ENCODE peak calls at places on chromosomes 3 and 15, in five cellular contexts. H, N, R, G and C are unnamed samples.
A peak's percentile ranks its signal among the peaks of the same experiment; 100 is the strongest.

GRCh38 chr3:128800241-128801187 is 74.5 kb downstream of the RAB7A start:
- DNase-seq in H (no peak), N (no peak), R (no peak), G (no peak), C (no peak)

GRCh38 chr3:133838296-133838789 is 32.7 kb downstream of the SRPRB start:
- DNase-seq in H (no peak), N (no peak), R (no peak), G (no peak), C (no peak)

GRCh38 chr3:153768559-153769469 is 352.4 kb upstream of the ARHGEF26 start:
- DNase-seq in H (no peak), N (peak; percentile 70), R (peak; percentile 75), G (no peak), C (peak; percentile 20)

GRCh38 chr3:49158792-49159191 is 7.3 kb downstream of the CCDC71 start:
- DNase-seq in H (no peak), N (no peak), R (no peak), G (no peak), C (no peak)

GRCh38 chr3:52423214-52423613 is 21.7 kb downstream of the SEMA3G start:
- DNase-seq in H (peak; percentile 38), N (no peak), R (no peak), G (no peak), C (no peak)

GRCh38 chr3:14608298-14608697 is 43.3 kb upstream of the CCDC174 start:
- DNase-seq in H (peak; percentile 38), N (no peak), R (no peak), G (no peak), C (no peak)

GRCh38 chr3:182999767-183000166 is 19.4 kb upstream of the DCUN1D1 start:
- DNase-seq in H (no peak), N (no peak), R (no peak), G (no peak), C (no peak)

GRCh38 chr3:10344147-10344943 is 23.4 kb upstream of the SEC13 start:
- DNase-seq in H (no peak), N (peak; percentile 49), R (peak; percentile 59), G (peak; percentile 56), C (peak; percentile 53)

GRCh38 chr3:170741756-170742530 is 128.1 kb downstream of the RPL22L1 start:
- DNase-seq in H (no peak), N (peak; percentile 15), R (no peak), G (no peak), C (no peak)

GRCh38 chr15:61780278-61780677 is 280.0 kb downstream of the VPS13C start:
- DNase-seq in H (no peak), N (no peak), R (no peak), G (no peak), C (no peak)

GRCh38 chr15:92880796-92881569 is 19.1 kb upstream of the CHD2 start:
- DNase-seq in H (no peak), N (peak; percentile 36), R (peak; percentile 28), G (no peak), C (no peak)

GRCh38 chr3:186024210-186024609 is 84.7 kb downstream of the ETV5 start:
- DNase-seq in H (no peak), N (peak; percentile 53), R (peak; percentile 50), G (no peak), C (no peak)

GRCh38 chr15:74793135-74794028 is 11.5 kb downstream of the CSK start:
- DNase-seq in H (no peak), N (no peak), R (no peak), G (no peak), C (no peak)

GRCh38 chr3:63351159-63352007 is 73.3 kb downstream of the SYNPR start:
- DNase-seq in H (no peak), N (peak; percentile 80), R (peak; percentile 76), G (no peak), C (peak; percentile 24)

GRCh38 chr3:196498297-196498696 is 5.3 kb downstream of the RNF168 start:
- DNase-seq in H (no peak), N (no peak), R (no peak), G (no peak), C (no peak)

GRCh38 chr3:144942093-144942492 is 970.5 kb downstream of the DIPK2A start:
- DNase-seq in H (no peak), N (no peak), R (no peak), G (no peak), C (no peak)

GRCh38 chr15:37765809-37766208 is 168.6 kb upstream of the TMCO5A start:
- DNase-seq in H (no peak), N (peak; percentile 19), R (peak; percentile 5), G (no peak), C (no peak)

GRCh38 chr3:12658593-12659058 is 5.3 kb downstream of the RAF1 start:
- DNase-seq in H (no peak), N (peak; percentile 93), R (peak; percentile 84), G (no peak), C (no peak)

GRCh38 chr3:190014940-190015339 is 105.8 kb downstream of the P3H2 start:
- DNase-seq in H (no peak), N (no peak), R (no peak), G (no peak), C (no peak)

GRCh38 chr3:23071758-23072157 is 131.4 kb upstream of the UBE2E2 start:
- DNase-seq in H (no peak), N (no peak), R (no peak), G (no peak), C (no peak)

GRCh38 chr3:23071306-23071705 is 131.8 kb upstream of the UBE2E2 start:
- DNase-seq in H (no peak), N (no peak), R (no peak), G (no peak), C (no peak)

GRCh38 chr3:23072672-23073071 is 130.5 kb upstream of the UBE2E2 start:
- DNase-seq in H (no peak), N (no peak), R (no peak), G (no peak), C (no peak)

GRCh38 chr3:23075478-23075877 is 127.6 kb upstream of the UBE2E2 start:
- DNase-seq in H (no peak), N (peak; percentile 8), R (peak; percentile 67), G (no peak), C (no peak)

GRCh38 chr3:23073721-23074300 is 129.3 kb upstream of the UBE2E2 start:
- DNase-seq in H (no peak), N (no peak), R (no peak), G (no peak), C (no peak)
- H3K4me1 ChIP-seq in H (no peaks in the 10 kb centered on the region), N (no peaks in the 10 kb centered on the region), R (no peaks in the 10 kb centered on the region), G (peaks cover 7% of the 10 kb centered on the region), C (no peaks in the 10 kb centered on the region)

GRCh38 chr3:66531256-66531655 is 30.4 kb upstream of the LRIG1 start:
- DNase-seq in H (no peak), N (no peak), R (no peak), G (no peak), C (no peak)
- H3K4me3 ChIP-seq in H (no peak overlapping the region), N (no peak overlapping the region), R (no peak overlapping the region), G (no peak overlapping the region), C (no peak overlapping the region)

GRCh38 chr3:123429362-123430125 is 19.3 kb downstream of the ADCY5 start:
- DNase-seq in H (no peak), N (no peak), R (no peak), G (no peak), C (no peak)
- H3K4me1 ChIP-seq in H (peaks cover 64% of the 10 kb centered on the region), N (no peaks in the 10 kb centered on the region), R (no peaks in the 10 kb centered on the region), G (peaks cover 98% of the 10 kb centered on the region), C (no peaks in the 10 kb centered on the region)

GRCh38 chr15:83928878-83929418 is 275.0 kb downstream of the ADAMTSL3 start:
- DNase-seq in H (no peak), N (no peak), R (no peak), G (no peak), C (no peak)

GRCh38 chr15:83929619-83930018 is 275.7 kb downstream of the ADAMTSL3 start:
- DNase-seq in H (no peak), N (no peak), R (no peak), G (no peak), C (no peak)

GRCh38 chr15:83928392-83928734 is 274.4 kb downstream of the ADAMTSL3 start:
- DNase-seq in H (no peak), N (no peak), R (no peak), G (no peak), C (no peak)

GRCh38 chr15:83930813-83931212 is 276.9 kb downstream of the ADAMTSL3 start:
- DNase-seq in H (no peak), N (no peak), R (no peak), G (no peak), C (no peak)

GRCh38 chr15:83930392-83930791 is 276.5 kb downstream of the ADAMTSL3 start:
- DNase-seq in H (no peak), N (no peak), R (no peak), G (no peak), C (no peak)
- H3K4me3 ChIP-seq in H (no peak overlapping the region), N (no peak overlapping the region), R (no peak overlapping the region), G (no peak overlapping the region), C (no peak overlapping the region)

GRCh38 chr3:192060160-192060783 is 599.3 kb downstream of the PYDC2 start:
- DNase-seq in H (no peak), N (no peak), R (no peak), G (no peak), C (no peak)

GRCh38 chr3:192068464-192069254 is 607.7 kb downstream of the PYDC2 start:
- DNase-seq in H (no peak), N (no peak), R (no peak), G (no peak), C (no peak)

GRCh38 chr3:192064959-192065358 is 604.0 kb downstream of the PYDC2 start:
- DNase-seq in H (no peak), N (no peak), R (no peak), G (no peak), C (no peak)

GRCh38 chr3:192062186-192062585 is 601.2 kb downstream of the PYDC2 start:
- DNase-seq in H (no peak), N (no peak), R (no peak), G (no peak), C (no peak)

DNA sequence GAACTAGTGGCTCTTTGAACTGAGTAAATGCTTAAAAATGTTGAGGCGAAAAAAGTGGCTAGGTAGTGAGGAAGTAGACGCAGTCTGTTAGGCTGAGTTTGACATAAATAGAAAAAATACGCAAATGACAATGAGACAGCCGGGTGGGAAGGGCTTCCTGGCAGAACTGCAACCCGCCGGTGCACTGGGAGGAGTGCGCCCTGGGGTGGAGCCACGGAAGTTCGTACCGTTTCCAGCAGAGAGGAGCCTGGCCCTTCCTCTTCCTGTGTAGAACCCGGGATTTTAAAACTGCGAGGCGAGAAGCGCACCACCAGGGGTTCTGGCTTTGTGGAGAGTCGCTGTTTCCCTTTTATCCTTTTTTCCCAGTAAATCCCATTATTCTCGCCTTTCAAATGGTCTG is 602.6 kb downstream of the PYDC2 start:
- DNase-seq in H (no peak), N (no peak), R (peak; percentile 2), G (peak; percentile 64), C (peak; percentile 16)
- H3K4me1 ChIP-seq in H (no peaks in the 10 kb centered on the region), N (no peaks in the 10 kb centered on the region), R (no peaks in the 10 kb centered on the region), G (no peaks in the 10 kb centered on the region), C (no peaks in the 10 kb centered on the region)

DNA sequence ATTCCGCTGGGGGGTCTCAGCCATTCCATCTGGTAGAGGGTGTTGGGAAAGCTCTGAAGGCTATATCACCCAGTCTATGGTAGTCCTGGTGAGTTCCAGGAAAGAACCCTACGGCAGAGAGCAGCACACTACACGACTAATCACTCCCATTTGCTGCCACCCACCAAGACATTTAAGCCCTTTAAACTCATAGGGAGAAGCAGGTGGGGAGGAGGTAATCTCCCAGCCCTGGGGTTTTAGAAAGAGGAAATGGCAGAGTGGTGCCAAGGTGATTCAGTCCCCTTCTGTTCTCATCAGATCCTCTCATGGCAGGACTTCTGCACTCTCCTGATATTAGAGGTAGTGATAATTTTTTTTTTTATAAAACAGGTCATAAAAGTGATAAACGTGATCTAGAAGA is 10.6 kb upstream of the VWA5B2 start:
- DNase-seq in H (no peak), N (no peak), R (no peak), G (no peak), C (no peak)
- H3K4me3 ChIP-seq in H (no peak overlapping the region), N (no peak overlapping the region), R (no peak overlapping the region), G (no peak overlapping the region), C (no peak overlapping the region)

GRCh38 chr3:58572013-58572633 is 5.1 kb downstream of the FAM107A start:
- DNase-seq in H (peak; percentile 9), N (no peak), R (no peak), G (no peak), C (no peak)
- H3K4me1 ChIP-seq in H (no peaks in the 10 kb centered on the region), N (no peaks in the 10 kb centered on the region), R (no peaks in the 10 kb centered on the region), G (peaks cover 58% of the 10 kb centered on the region), C (peaks cover 3% of the 10 kb centered on the region)